ENCODE peak calls at places on chromosomes 16 and 17, in seven cellular contexts. One of them, this sample, is unnamed.

GRCh38 chr17:82674656-82675475 is 23.6 kb downstream of the RAB40B start:
- DNase-seq in T-helper 2 cell: no peak
- DNase-seq in ACHN: no peak
- DNase-seq in AG10803: no peak
- DNase-seq in left colon: peak
- DNase-seq in tibial artery: no peak
- DNase-seq in PC-3: no peak
- DNase-seq in this sample: no peak

GRCh38 chr17:63189082-63189481 is 223.0 kb downstream of the TANC2 start:
- DNase-seq in PC-3: peak
- DNase-seq in AG10803: peak
- DNase-seq in ACHN: no peak
- DNase-seq in tibial artery: no peak
- DNase-seq in left colon: no peak
- DNase-seq in T-helper 2 cell: no peak
- DNase-seq in this sample: no peak

GRCh38 chr17:37147301-37147812 is 198.6 kb downstream of the AATF start:
- DNase-seq in T-helper 2 cell: no peak
- DNase-seq in AG10803: no peak
- DNase-seq in tibial artery: no peak
- DNase-seq in ACHN: no peak
- DNase-seq in left colon: no peak
- DNase-seq in PC-3: peak
- DNase-seq in this sample: no peak

GRCh38 chr17:27455914-27456680 is at the start of gene KSR1:
- DNase-seq in AG10803: peak
- DNase-seq in T-helper 2 cell: peak
- DNase-seq in tibial artery: peak
- DNase-seq in ACHN: peak
- DNase-seq in left colon: peak
- DNase-seq in PC-3: peak
- DNase-seq in this sample: peak

GRCh38 chr17:4584125-4584834 is at the start of gene SMTNL2:
- DNase-seq in tibial artery: no peak
- DNase-seq in left colon: no peak
- DNase-seq in PC-3: no peak
- DNase-seq in T-helper 2 cell: no peak
- DNase-seq in AG10803: no peak
- DNase-seq in ACHN: peak
- DNase-seq in this sample: no peak

GRCh38 chr16:11198817-11199216 is 57.2 kb downstream of the SOCS1 start:
- DNase-seq in PC-3: peak
- DNase-seq in tibial artery: no peak
- DNase-seq in left colon: peak
- DNase-seq in ACHN: no peak
- DNase-seq in T-helper 2 cell: no peak
- DNase-seq in AG10803: no peak
- DNase-seq in this sample: no peak

GRCh38 chr17:75896360-75897075 is at the start of gene TRIM65:
- DNase-seq in AG10803: peak
- DNase-seq in left colon: peak
- DNase-seq in T-helper 2 cell: peak
- DNase-seq in ACHN: peak
- DNase-seq in tibial artery: peak
- DNase-seq in PC-3: peak
- DNase-seq in this sample: peak

GRCh38 chr16:1533443-1533951 is at the start of gene TMEM204:
- DNase-seq in ACHN: no peak
- DNase-seq in T-helper 2 cell: no peak
- DNase-seq in PC-3: no peak
- DNase-seq in tibial artery: peak
- DNase-seq in left colon: peak
- DNase-seq in AG10803: peak
- DNase-seq in this sample: no peak

GRCh38 chr17:81306491-81306890 is 11.4 kb upstream of the SLC38A10 start:
- DNase-seq in T-helper 2 cell: no peak
- DNase-seq in left colon: no peak
- DNase-seq in ACHN: no peak
- DNase-seq in tibial artery: no peak
- DNase-seq in PC-3: no peak
- DNase-seq in AG10803: no peak
- DNase-seq in this sample: no peak

GRCh38 chr17:49715717-49716279 is 8.0 kb upstream of the SLC35B1 start:
- DNase-seq in ACHN: no peak
- DNase-seq in PC-3: no peak
- DNase-seq in left colon: no peak
- DNase-seq in AG10803: no peak
- DNase-seq in T-helper 2 cell: no peak
- DNase-seq in tibial artery: no peak
- DNase-seq in this sample: peak

GRCh38 chr17:8294814-8295316 is 335 bp downstream of the SLC25A35 start:
- DNase-seq in ACHN: no peak
- DNase-seq in AG10803: no peak
- DNase-seq in left colon: no peak
- DNase-seq in PC-3: no peak
- DNase-seq in tibial artery: no peak
- DNase-seq in T-helper 2 cell: no peak
- DNase-seq in this sample: no peak

GRCh38 chr17:8140058-8140412 is 12.2 kb downstream of the PER1 start:
- DNase-seq in tibial artery: peak
- DNase-seq in PC-3: no peak
- DNase-seq in ACHN: no peak
- DNase-seq in T-helper 2 cell: no peak
- DNase-seq in left colon: no peak
- DNase-seq in AG10803: no peak
- DNase-seq in this sample: peak

GRCh38 chr17:72810991-72811508 is 281.4 kb downstream of the SLC39A11 start:
- DNase-seq in left colon: no peak
- DNase-seq in T-helper 2 cell: no peak
- DNase-seq in AG10803: no peak
- DNase-seq in ACHN: no peak
- DNase-seq in tibial artery: no peak
- DNase-seq in PC-3: no peak
- DNase-seq in this sample: no peak

GRCh38 chr17:48908853-48909394 is 717 bp downstream of the UBE2Z start:
- DNase-seq in AG10803: peak
- DNase-seq in tibial artery: peak
- DNase-seq in PC-3: peak
- DNase-seq in left colon: peak
- DNase-seq in T-helper 2 cell: peak
- DNase-seq in ACHN: peak
- DNase-seq in this sample: peak

GRCh38 chr16:48617711-48618148 is 7.8 kb upstream of the N4BP1 start:
- DNase-seq in left colon: peak
- DNase-seq in tibial artery: no peak
- DNase-seq in ACHN: no peak
- DNase-seq in PC-3: no peak
- DNase-seq in T-helper 2 cell: no peak
- DNase-seq in AG10803: peak
- DNase-seq in this sample: no peak

This sample was measured in effector CD4-positive, alpha-beta T cell.